ENCODE peak calls at places on chromosomes 6 and 20, in nine cellular contexts. F is cardiac muscle cell, W is GM23338, J is HCT116, I is pancreas, R is vagina, B is colonic mucosa, X is psoas muscle, Z is trophoblast cell. Y is an unnamed sample.

GRCh38 chr20:1322511-1323245 is 6.3 kb downstream of the SDCBP2 start:
- DNase-seq in F (peak; percentile 96), W (no peak), J (no peak), I (no peak), R (no peak), B (no peak), X (no peak), Z (no peak), Y (no peak)

GRCh38 chr6:72650081-72650745 is 28.3 kb downstream of the KCNQ5 start:
- DNase-seq in F (peak; percentile 7), W (no peak), J (no peak), I (no peak), R (no peak), B (no peak), X (no peak), Z (no peak), Y (no peak)

GRCh38 chr6:142331075-142331551 is 29.3 kb downstream of the ADGRG6 start:
- DNase-seq in F (peak; percentile 30), W (no peak), J (no peak), I (no peak), R (no peak), B (no peak), X (no peak), Z (no peak), Y (no peak)

GRCh38 chr6:168039849-168040248 is 39.2 kb downstream of the FRMD1 start:
- DNase-seq in F (no peak), W (no peak), J (no peak), I (no peak), R (no peak), B (no peak), X (no peak), Z (no peak), Y (no peak)

GRCh38 chr20:48740269-48740603 is 87.6 kb downstream of the PREX1 start:
- DNase-seq in F (no peak), W (no peak), J (no peak), I (no peak), R (no peak), B (no peak), X (no peak), Z (no peak), Y (no peak)

GRCh38 chr20:51156796-51157119 is 133.9 kb upstream of the KCNG1 start:
- DNase-seq in F (no peak), W (no peak), J (no peak), I (no peak), R (peak; percentile 67), B (no peak), X (no peak), Z (no peak), Y (no peak)

GRCh38 chr20:8790442-8791074 is 278.3 kb upstream of the PLCB4 start:
- DNase-seq in F (peak; percentile 70), W (peak; percentile 76), J (peak; percentile 24), I (no peak), R (no peak), B (peak; percentile 63), X (no peak), Z (peak; percentile 6), Y (peak; percentile 41)

GRCh38 chr6:65123516-65123915 is 583.5 kb downstream of the EYS start:
- DNase-seq in F (peak; percentile 28), W (no peak), J (no peak), I (no peak), R (no peak), B (no peak), X (no peak), Z (no peak), Y (no peak)

GRCh38 chr20:37520417-37520751 is 666 bp upstream of the NNAT start:
- DNase-seq in F (no peak), W (no peak), J (no peak), I (no peak), R (no peak), B (no peak), X (no peak), Z (no peak), Y (no peak)

GRCh38 chr6:134529921-134530320 is 212.0 kb upstream of the SGK1 start:
- DNase-seq in F (peak; percentile 47), W (no peak), J (no peak), I (no peak), R (no peak), B (no peak), X (no peak), Z (peak; percentile 17), Y (no peak)

GRCh38 chr20:33162753-33163152 is 5.2 kb upstream of the BPIFA2 start:
- DNase-seq in F (no peak), W (no peak), J (no peak), I (no peak), R (peak; percentile 61), B (no peak), X (no peak), Z (no peak), Y (no peak)

GRCh38 chr20:48763183-48764030 is 64.4 kb downstream of the PREX1 start:
- DNase-seq in F (no peak), W (peak; percentile 17), J (no peak), I (no peak), R (no peak), B (no peak), X (no peak), Z (no peak), Y (no peak)

GRCh38 chr6:53625315-53625714 is 40.2 kb downstream of the KLHL31 start:
- DNase-seq in F (no peak), W (no peak), J (no peak), I (no peak), R (no peak), B (no peak), X (no peak), Z (no peak), Y (no peak)

GRCh38 chr6:25136879-25137278 is 142.3 kb upstream of the CARMIL1 start:
- DNase-seq in F (peak; percentile 66), W (no peak), J (no peak), I (no peak), R (no peak), B (no peak), X (no peak), Z (no peak), Y (no peak)

GRCh38 chr20:2688041-2688591 is 4.5 kb upstream of the EBF4 start:
- DNase-seq in F (peak; percentile 79), W (peak; percentile 87), J (peak; percentile 15), I (no peak), R (no peak), B (peak; percentile 46), X (no peak), Z (no peak), Y (peak; percentile 21)

GRCh38 chr20:14816471-14816870 is 479.1 kb upstream of the FLRT3 start:
- DNase-seq in F (no peak), W (no peak), J (no peak), I (no peak), R (no peak), B (no peak), X (no peak), Z (no peak), Y (no peak)

GRCh38 chr6:111858347-111858746 is 14.9 kb downstream of the FYN start:
- DNase-seq in F (no peak), W (no peak), J (no peak), I (no peak), R (no peak), B (no peak), X (no peak), Z (no peak), Y (no peak)

GRCh38 chr20:23546435-23547144 is 21.7 kb downstream of the CST9L start:
- DNase-seq in F (no peak), W (no peak), J (no peak), I (no peak), R (peak; percentile 87), B (no peak), X (no peak), Z (no peak), Y (no peak)

GRCh38 chr6:42026540-42026939 is 23.8 kb upstream of the TAF8 start:
- DNase-seq in F (no peak), W (no peak), J (no peak), I (no peak), R (no peak), B (no peak), X (no peak), Z (no peak), Y (no peak)

GRCh38 chr6:39422273-39422672 is 99.8 kb upstream of the KCNK16 start:
- DNase-seq in F (no peak), W (no peak), J (no peak), I (no peak), R (no peak), B (no peak), X (no peak), Z (no peak), Y (no peak)

GRCh38 chr6:157663261-157663660 is 159.8 kb upstream of the SNX9 start:
- DNase-seq in F (no peak), W (no peak), J (no peak), I (no peak), R (no peak), B (no peak), X (no peak), Z (no peak), Y (no peak)

GRCh38 chr20:32518593-32519366 is 66.4 kb downstream of the NOL4L start:
- DNase-seq in F (no peak), W (peak; percentile 64), J (no peak), I (no peak), R (no peak), B (no peak), X (no peak), Z (no peak), Y (no peak)

GRCh38 chr6:32369678-32370077 is 2.0 kb downstream of the TSBP1 start:
- DNase-seq in F (peak; percentile 79), W (no peak), J (peak; percentile 66), I (no peak), R (no peak), B (no peak), X (no peak), Z (no peak), Y (no peak)

GRCh38 chr6:37454420-37455125 is 21.6 kb downstream of the CMTR1 start:
- DNase-seq in F (no peak), W (no peak), J (no peak), I (no peak), R (no peak), B (peak; percentile 38), X (no peak), Z (no peak), Y (no peak)
- H3K4me3 ChIP-seq in F (no peak overlapping the region), W (no peak overlapping the region), J (no peak overlapping the region), I (no peak overlapping the region), R (no peak overlapping the region), B (no peak overlapping the region), X (no peak overlapping the region), Z (no peak overlapping the region), Y (no peak overlapping the region)

GRCh38 chr20:6731951-6732580 is 35.4 kb upstream of the BMP2 start:
- DNase-seq in F (no peak), W (no peak), J (no peak), I (peak; percentile 21), R (no peak), B (no peak), X (peak; percentile 84), Z (no peak), Y (no peak)
- H3K4me1 ChIP-seq in F (no peaks in the 10 kb centered on the region), W (no peaks in the 10 kb centered on the region), J (no peaks in the 10 kb centered on the region), I (no peaks in the 10 kb centered on the region), R (no peaks in the 10 kb centered on the region), B (no peaks in the 10 kb centered on the region), X (no peaks in the 10 kb centered on the region), Z (no peaks in the 10 kb centered on the region), Y (peaks cover 7% of the 10 kb centered on the region)

GRCh38 chr6:109496036-109496761 is 13.2 kb upstream of the ZBTB24 start:
- DNase-seq in F (no peak), W (no peak), J (no peak), I (no peak), R (no peak), B (no peak), X (no peak), Z (no peak), Y (no peak)
- H3K27ac ChIP-seq in F (no peak overlapping the region), W (no peak overlapping the region), J (no peak overlapping the region), I (no peak overlapping the region), R (no peak overlapping the region), B (no peak overlapping the region), X (no peak overlapping the region), Z (no peak overlapping the region), Y (no peak overlapping the region)

GRCh38 chr20:62359491-62360121 is 7.5 kb downstream of the LAMA5 start:
- DNase-seq in F (peak; percentile 69), W (no peak), J (peak; percentile 73), I (peak; percentile 37), R (no peak), B (no peak), X (peak; percentile 74), Z (no peak), Y (no peak)
- H3K4me3 ChIP-seq in F (no peak overlapping the region), W (no peak overlapping the region), J (peak overlapping the region; percentile 11), I (no peak overlapping the region), R (no peak overlapping the region), B (no peak overlapping the region), X (no peak overlapping the region), Z (no peak overlapping the region), Y (no peak overlapping the region)